ENCODE peak calls at places on chromosome 1, in five cellular contexts. Z is heart left ventricle, J is stomach, P is esophagus muscularis mucosa, F is IMR-90. K is an unnamed sample.

GRCh38 chr1:57423135-57424131 is at the start of gene DAB1:
- DNase-seq in Z (peak; percentile 58), J (no peak), P (no peak), F (peak; percentile 11), K (peak; percentile 14)

GRCh38 chr1:201938440-201939005 is 7.8 kb downstream of the LMOD1 start:
- DNase-seq in Z (no peak), J (no peak), P (no peak), F (no peak), K (no peak)

GRCh38 chr1:186404454-186405051 is 28.9 kb downstream of the ODR4 start:
- DNase-seq in Z (no peak), J (no peak), P (no peak), F (peak; percentile 76), K (no peak)

GRCh38 chr1:233448290-233448689 is 120.8 kb downstream of the MAP3K21 start:
- DNase-seq in Z (no peak), J (no peak), P (no peak), F (no peak), K (peak; percentile 25)

GRCh38 chr1:34163792-34164509 is 1.1 kb downstream of the CSMD2 start:
- DNase-seq in Z (no peak), J (no peak), P (no peak), F (no peak), K (peak; percentile 53)

GRCh38 chr1:19074902-19075721 is 118.6 kb upstream of the IFFO2 start:
- DNase-seq in Z (no peak), J (peak; percentile 78), P (no peak), F (no peak), K (peak; percentile 47)

GRCh38 chr1:214280386-214281029 is 451 bp upstream of the SMYD2 start:
- DNase-seq in Z (peak; percentile 78), J (peak; percentile 56), P (no peak), F (peak; percentile 37), K (peak; percentile 51)

GRCh38 chr1:7704214-7705047 is 66.7 kb upstream of the VAMP3 start:
- DNase-seq in Z (peak; percentile 96), J (peak; percentile 97), P (peak; percentile 97), F (peak; percentile 78), K (peak; percentile 97)

GRCh38 chr1:116374340-116375164 is 1.5 kb downstream of the ATP1A1 start:
- DNase-seq in Z (no peak), J (no peak), P (no peak), F (no peak), K (no peak)

GRCh38 chr1:184622136-184622823 is 132.4 kb downstream of the EDEM3 start:
- DNase-seq in Z (peak; percentile 73), J (peak; percentile 66), P (peak; percentile 95), F (peak; percentile 90), K (peak; percentile 93)
- TF ChIP-seq POLR2A in Z (no peak), J (no peak), P (no peak), F (no peak), K (no peak)

GRCh38 chr1:94044891-94045290 is 76.1 kb downstream of the ABCA4 start:
- DNase-seq in Z (no peak), J (no peak), P (no peak), F (no peak), K (no peak)

GRCh38 chr1:94045465-94046056 is 75.4 kb downstream of the ABCA4 start:
- DNase-seq in Z (peak; percentile 91), J (peak; percentile 83), P (peak; percentile 93), F (peak; percentile 92), K (peak; percentile 93)

GRCh38 chr1:94043738-94044289 is 77.1 kb downstream of the ABCA4 start:
- DNase-seq in Z (no peak), J (no peak), P (no peak), F (no peak), K (no peak)

GRCh38 chr1:94042388-94042787 is 78.6 kb downstream of the ABCA4 start:
- DNase-seq in Z (no peak), J (no peak), P (no peak), F (no peak), K (no peak)

DNA sequence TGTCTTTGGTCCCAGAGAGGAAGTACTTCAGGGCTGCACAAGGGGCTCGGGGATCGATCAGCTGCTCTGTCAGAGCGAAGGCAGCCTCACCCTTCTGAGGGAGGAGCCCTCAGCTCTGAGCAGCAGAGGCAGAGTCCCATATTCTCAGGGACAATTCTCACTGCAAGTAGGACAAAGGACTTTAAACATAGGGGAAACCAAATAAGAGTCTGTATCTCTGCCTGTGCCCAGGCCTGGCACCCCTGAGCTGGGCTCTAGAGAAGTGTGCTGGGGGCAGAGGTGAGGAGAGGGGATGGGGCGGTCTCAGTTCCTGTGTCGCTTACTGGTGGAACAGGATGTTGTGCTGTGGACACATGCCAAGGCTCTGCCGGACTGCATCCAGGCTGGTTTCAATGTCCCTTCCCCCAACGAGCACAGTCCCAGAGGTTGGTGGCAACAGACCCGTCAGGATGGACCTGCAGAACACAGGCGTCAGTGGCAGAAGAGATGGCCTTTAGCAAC is 76.6 kb downstream of the ABCA4 start:
- DNase-seq in Z (peak; percentile 78), J (peak; percentile 72), P (no peak), F (no peak), K (peak; percentile 49)
- TF ChIP-seq POLR2A in Z (no peak), J (no peak), P (no peak), F (no peak), K (no peak)

DNA sequence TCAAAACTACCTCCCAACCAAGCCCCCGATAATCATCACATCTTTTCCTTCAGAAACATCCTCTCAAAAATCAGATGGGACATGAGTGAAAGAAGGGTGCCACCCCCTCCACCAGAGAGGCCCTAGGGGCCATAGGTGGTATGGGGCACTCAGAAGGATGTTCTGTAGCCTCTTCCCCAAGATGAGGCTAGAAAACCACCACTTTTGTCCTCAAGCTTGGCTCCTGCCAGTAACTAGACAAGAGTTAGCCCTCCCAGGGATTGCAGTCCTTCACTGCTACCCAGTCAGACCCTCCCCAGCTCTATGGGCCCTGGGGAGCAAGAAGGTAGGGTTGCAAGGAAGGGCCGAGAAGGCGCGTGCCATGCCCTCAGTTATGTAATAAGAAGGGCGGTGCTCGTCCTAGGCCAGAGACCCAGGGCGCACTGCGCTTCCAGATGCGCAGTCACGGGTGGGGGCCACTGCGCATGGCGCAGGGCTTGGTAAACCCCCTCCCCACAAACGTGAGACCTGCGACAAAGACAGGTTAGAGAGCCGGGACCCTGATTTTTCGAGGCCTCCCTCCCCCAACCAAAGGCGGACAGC is 69.7 kb downstream of the CD46 start:
- DNase-seq in Z (no peak), J (no peak), P (no peak), F (no peak), K (peak; percentile 50)
- TF ChIP-seq POLR2A in Z (no peak), J (no peak), P (peak; percentile 22), F (no peak), K (no peak)

GRCh38 chr1:179293340-179294327 is at the start of gene SOAT1:
- DNase-seq in Z (peak; percentile 98), J (peak; percentile 90), P (peak; percentile 98), F (peak; percentile 88), K (peak; percentile 98)
- TF ChIP-seq POLR2A in Z (no peak), J (no peak), P (peak; percentile 56), F (peak; percentile 83), K (peak; percentile 86)

GRCh38 chr1:193121616-193122593 is at the start of gene CDC73:
- DNase-seq in Z (peak; percentile 99), J (peak; percentile 98), P (peak; percentile 99), F (peak; percentile 95), K (peak; percentile 98)
- TF ChIP-seq POLR2A in Z (no peak), J (no peak), P (peak; percentile 66), F (peak; percentile 91), K (peak; percentile 86)

K was measured in adrenal gland.